ENCODE peak calls at places on chromosomes 4 and X, in four cellular contexts. G is upper lobe of left lung, P is tibial nerve, Y is hepatocyte. T is an unnamed sample.

GRCh38 chrX:41397228-41397627 is 49.9 kb upstream of the NYX start:
- DNase-seq in G (no peak), P (no peak), Y (no peak), T (no peak)

GRCh38 chr4:125229596-125230058 is 85.1 kb upstream of the FAT4 start:
- DNase-seq in G (no peak), P (no peak), Y (no peak), T (no peak)

GRCh38 chr4:79358438-79358837 is 32.6 kb upstream of the NAA11 start:
- DNase-seq in G (no peak), P (no peak), Y (no peak), T (no peak)

GRCh38 chrX:70613295-70613694 is 168.7 kb downstream of the DLG3 start:
- DNase-seq in G (no peak), P (no peak), Y (peak), T (no peak)

GRCh38 chr4:829761-830655 is 4.1 kb upstream of the CPLX1 start:
- DNase-seq in G (no peak), P (no peak), Y (no peak), T (no peak)

GRCh38 chr4:133188433-133189175 is 39.5 kb downstream of the PCDH10 start:
- DNase-seq in G (no peak), P (no peak), Y (no peak), T (no peak)

GRCh38 chrX:69126642-69127041 is 38.6 kb downstream of the PJA1 start:
- DNase-seq in G (no peak), P (no peak), Y (no peak), T (no peak)

GRCh38 chrX:24117288-24117687 is 32.2 kb upstream of the ZFX start:
- DNase-seq in G (no peak), P (no peak), Y (peak), T (no peak)

GRCh38 chr4:150078996-150079581 is 844 bp downstream of the DCLK2 start:
- DNase-seq in G (peak), P (peak), Y (peak), T (no peak)

DNA sequence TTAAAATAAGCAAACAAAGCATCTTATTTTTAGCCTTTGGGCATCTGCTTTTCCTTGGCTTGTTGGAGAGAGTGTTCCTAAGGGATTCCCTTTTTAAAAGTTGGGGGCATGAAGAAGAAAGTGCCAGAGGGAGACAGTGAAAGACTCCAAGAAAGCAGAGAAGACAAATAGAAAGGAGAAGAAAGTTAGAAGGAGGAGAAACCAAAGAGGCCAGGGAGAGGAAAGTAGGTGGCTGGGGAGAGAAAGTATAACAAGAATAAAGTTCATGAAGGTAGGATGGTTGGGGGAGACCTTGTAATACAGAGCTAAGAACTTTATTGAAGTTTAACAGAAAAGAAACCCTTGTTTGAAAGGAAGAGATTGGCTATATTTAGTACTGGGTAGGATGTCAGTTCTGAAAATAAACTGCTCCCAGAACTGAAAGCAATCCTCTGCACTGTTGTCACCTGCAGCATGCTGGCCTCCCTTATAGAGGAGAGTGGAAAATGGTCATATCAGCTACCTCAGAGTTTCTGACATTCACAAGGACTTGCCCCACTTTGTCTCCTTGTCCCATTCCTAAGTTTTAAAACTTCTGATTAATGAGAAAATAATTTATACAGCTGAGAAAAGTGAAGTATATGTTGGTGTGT is 125.3 kb upstream of the VAMP7 start:
- DNase-seq in G (no peak), P (no peak), Y (no peak), T (no peak)
- H3K4me3 ChIP-seq in G (no peak), P (no peak), Y (no peak), T (no peak)

GRCh38 chr4:12674184-12674583 is 810.0 kb downstream of the RAB28 start:
- DNase-seq in G (no peak), P (no peak), Y (no peak), T (no peak)

DNA sequence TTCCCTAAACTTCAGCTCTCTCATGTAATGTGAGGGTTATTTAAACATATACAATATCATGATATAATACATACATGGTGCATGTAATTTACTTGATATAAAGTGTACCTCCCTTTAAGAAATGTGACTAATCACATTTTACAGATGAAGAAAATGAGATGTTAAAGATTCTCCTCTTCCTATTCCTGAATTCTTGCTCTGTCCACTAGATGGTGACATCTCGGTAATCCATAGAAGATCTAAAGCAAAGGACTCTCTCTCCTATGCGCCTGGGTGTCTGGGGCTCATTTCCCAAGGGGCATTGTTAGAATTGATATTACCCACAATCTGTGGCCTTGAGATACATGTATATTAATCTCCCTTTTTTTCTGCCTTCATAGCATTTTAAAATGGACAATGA is 804.9 kb downstream of the RAB28 start:
- DNase-seq in G (no peak), P (no peak), Y (no peak), T (no peak)
- TF ChIP-seq CTCF in G (no peak), P (no peak), Y (peak), T (no peak)

GRCh38 chrX:139202742-139203410 is 327.7 kb upstream of the F9 start:
- DNase-seq in G (no peak), P (no peak), Y (peak), T (no peak)
- H3K27ac ChIP-seq in G (no peak), P (no peak), Y (no peak), T (no peak)

DNA sequence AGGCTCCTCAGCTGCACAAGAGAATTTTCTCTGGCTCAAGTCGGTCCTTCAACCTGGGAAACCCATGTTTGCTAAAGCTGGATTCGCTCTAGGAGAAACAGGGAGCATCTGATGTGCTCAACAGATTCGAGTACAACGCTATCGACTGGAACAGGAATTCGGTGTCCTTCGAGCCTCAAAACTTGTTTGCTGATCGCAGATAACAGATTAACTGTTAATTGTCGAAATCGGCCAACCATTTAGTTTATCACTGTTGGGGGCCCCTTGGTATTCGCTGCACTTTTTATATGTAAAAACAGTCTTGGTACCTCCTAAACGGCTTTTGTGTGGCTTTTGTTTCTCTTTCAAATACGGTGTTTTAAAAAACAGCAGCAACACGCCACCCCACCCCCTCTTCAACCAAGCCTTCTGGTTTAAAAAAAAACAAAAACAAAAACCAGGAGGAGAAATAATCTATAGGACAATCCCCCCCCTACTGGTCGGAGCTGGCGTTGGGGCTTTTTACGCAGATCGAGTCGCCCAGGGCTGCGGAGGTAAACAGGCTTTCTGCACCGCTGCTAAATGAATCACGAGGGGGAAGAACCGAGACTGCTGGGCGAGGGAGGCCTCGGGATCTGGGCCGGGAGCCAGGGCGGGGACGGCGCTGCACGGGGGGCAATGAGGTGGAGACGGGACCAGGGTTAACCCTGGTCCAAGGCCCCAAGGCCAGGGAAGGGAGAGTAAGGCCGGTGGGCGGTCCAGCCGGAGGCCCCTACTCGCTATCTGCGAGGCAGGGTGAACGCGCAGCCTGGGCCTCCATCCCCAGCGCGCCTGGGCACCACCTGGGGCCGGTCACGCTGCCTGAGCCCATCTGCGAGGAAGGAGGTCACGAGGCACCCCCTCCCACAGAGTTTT is 71.7 kb upstream of the BCOR start:
- DNase-seq in G (peak), P (no peak), Y (peak), T (peak)
- H3K4me3 ChIP-seq in G (no peak), P (no peak), Y (peak), T (peak)

DNA sequence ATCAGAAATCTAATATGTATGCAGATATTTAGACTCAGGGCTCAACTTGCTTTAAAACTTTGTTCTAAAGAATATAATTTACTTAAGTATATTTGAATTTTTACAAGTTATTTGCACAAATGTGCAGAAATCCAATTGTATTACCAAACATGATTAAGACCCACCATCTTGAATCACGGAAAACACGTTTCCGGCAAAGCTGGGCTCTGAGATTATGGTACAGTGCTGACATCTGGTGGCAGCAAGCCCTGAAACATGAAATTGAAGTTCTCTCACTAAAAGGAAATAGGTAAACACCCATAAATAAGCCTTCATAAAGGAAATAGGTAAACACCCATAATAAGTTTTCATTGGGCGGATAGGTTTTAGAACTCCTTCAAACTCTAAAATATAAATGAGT is 98.3 kb upstream of the MAOA start:
- DNase-seq in G (peak), P (peak), Y (peak), T (no peak)
- TF ChIP-seq CTCF in G (peak), P (peak), Y (peak), T (peak)

GRCh38 chr4:184514121-184514988 is 40.0 kb upstream of the IRF2 start:
- DNase-seq in G (peak), P (no peak), Y (peak), T (no peak)
- H3K27ac ChIP-seq in G (peak), P (peak), Y (no peak), T (peak)

T was measured in coronary artery.